ENCODE peak calls at places on chromosomes 6 and 20, in six cellular contexts. V is ovary, D is endodermal cell, H is GM23338, P is MM.1S, S is BJ. L is an unnamed sample. For H3K27me3, the result is how much of the 10 kb centered on the place peaks cover.

GRCh38 chr20:15100506-15101160 is 763.2 kb upstream of the FLRT3 start:
- DNase-seq in S (no peak), D (no peak), H (no peak), V (no peak), P (no peak), L (no peak)

GRCh38 chr6:45605971-45606370 is 228.2 kb upstream of the SUPT3H start:
- DNase-seq in V (no peak), P (no peak), H (no peak), S (no peak), D (no peak), L (no peak)

GRCh38 chr6:36226648-36227047 is 30.1 kb downstream of the BRPF3 start:
- DNase-seq in S (no peak), V (no peak), P (no peak), H (no peak), D (peak), L (no peak)

GRCh38 chr20:36817496-36817895 is 43.9 kb upstream of the DSN1 start:
- DNase-seq in H (no peak), P (no peak), V (no peak), D (no peak), S (no peak), L (no peak)

GRCh38 chr6:100099189-100100074 is 105.4 kb upstream of the MCHR2 start:
- DNase-seq in S (no peak), H (peak), V (no peak), P (peak), D (no peak), L (peak)

GRCh38 chr6:1335367-1336037 is 23.6 kb downstream of the FOXQ1 start:
- DNase-seq in S (peak), V (no peak), D (peak), H (no peak), P (no peak), L (peak)

GRCh38 chr20:17664025-17664638 is 17.9 kb downstream of the RRBP1 start:
- DNase-seq in H (no peak), S (no peak), P (no peak), V (no peak), D (no peak), L (no peak)

GRCh38 chr20:56781108-56781739 is 152.1 kb downstream of the TFAP2C start:
- DNase-seq in P (no peak), D (no peak), V (no peak), H (no peak), S (no peak), L (no peak)

GRCh38 chr20:24699321-24700165 is 230.1 kb downstream of the SYNDIG1 start:
- DNase-seq in V (no peak), H (no peak), P (no peak), D (peak), S (no peak), L (no peak)

GRCh38 chr6:44335631-44336030 is 6.8 kb upstream of the SPATS1 start:
- DNase-seq in H (no peak), P (peak), V (no peak), D (no peak), S (no peak), L (no peak)

GRCh38 chr6:38020593-38020992 is 201.1 kb downstream of the ZFAND3 start:
- DNase-seq in S (no peak), D (no peak), P (no peak), H (no peak), V (no peak), L (no peak)

GRCh38 chr20:47035191-47035590 is 140.5 kb downstream of the EYA2 start:
- DNase-seq in H (no peak), S (no peak), V (no peak), D (no peak), P (no peak), L (peak)

GRCh38 chr6:51929934-51930574 is 157.4 kb downstream of the PKHD1 start:
- DNase-seq in S (no peak), H (no peak), D (no peak), P (no peak), V (no peak), L (no peak)

GRCh38 chr20:57440678-57441509 is 49.7 kb downstream of the RBM38 start:
- DNase-seq in H (peak), P (no peak), V (peak), S (no peak), D (peak), L (peak)

GRCh38 chr20:38355161-38356012 is 9.1 kb downstream of the LBP start:
- DNase-seq in P (no peak), V (no peak), D (peak), H (peak), S (no peak), L (no peak)

GRCh38 chr6:42539135-42539534 is 24.7 kb upstream of the UBR2 start:
- DNase-seq in V (no peak), P (no peak), D (no peak), H (no peak), S (no peak), L (no peak)

GRCh38 chr6:133951881-133952814 is 876 bp upstream of the TBPL1 start:
- DNase-seq in S (peak), D (peak), P (peak), H (peak), V (peak), L (peak)

GRCh38 chr20:52622086-52622485 is 350.1 kb upstream of the TSHZ2 start:
- DNase-seq in H (no peak), P (no peak), D (no peak), V (no peak), S (no peak), L (no peak)

GRCh38 chr6:125989631-125990030 is 3.3 kb downstream of the TRMT11 start:
- DNase-seq in H (peak), D (no peak), V (no peak), S (no peak), P (no peak), L (no peak)

GRCh38 chr20:50918403-50918802 is 12.8 kb downstream of the ADNP start:
- DNase-seq in V (no peak), S (no peak), H (no peak), P (no peak), D (no peak), L (no peak)

GRCh38 chr6:107318100-107318736 is 141.1 kb downstream of the PDSS2 start:
- DNase-seq in S (no peak), H (peak), P (peak), V (peak), D (peak), L (peak)

GRCh38 chr20:55232647-55233046 is 757.3 kb downstream of the DOK5 start:
- DNase-seq in D (no peak), P (no peak), H (no peak), S (no peak), V (no peak), L (no peak)
- H3K27me3 ChIP-seq in D (under half), P (under half), H (under half), S (under half), V (under half), L (under half)

GRCh38 chr6:104940881-104941693 is 15.8 kb upstream of the LIN28B start:
- DNase-seq in H (peak), S (no peak), V (peak), P (no peak), D (peak), L (peak)

GRCh38 chr6:104941694-104942177 is 15.2 kb upstream of the LIN28B start:
- DNase-seq in H (peak), V (no peak), S (no peak), D (no peak), P (no peak), L (no peak)

GRCh38 chr6:104940238-104940880 is 16.5 kb upstream of the LIN28B start:
- DNase-seq in P (no peak), V (no peak), S (no peak), D (peak), H (peak), L (no peak)

GRCh38 chr6:104949206-104949605 is 7.7 kb upstream of the LIN28B start:
- DNase-seq in H (no peak), S (no peak), P (no peak), V (no peak), D (no peak), L (no peak)

DNA sequence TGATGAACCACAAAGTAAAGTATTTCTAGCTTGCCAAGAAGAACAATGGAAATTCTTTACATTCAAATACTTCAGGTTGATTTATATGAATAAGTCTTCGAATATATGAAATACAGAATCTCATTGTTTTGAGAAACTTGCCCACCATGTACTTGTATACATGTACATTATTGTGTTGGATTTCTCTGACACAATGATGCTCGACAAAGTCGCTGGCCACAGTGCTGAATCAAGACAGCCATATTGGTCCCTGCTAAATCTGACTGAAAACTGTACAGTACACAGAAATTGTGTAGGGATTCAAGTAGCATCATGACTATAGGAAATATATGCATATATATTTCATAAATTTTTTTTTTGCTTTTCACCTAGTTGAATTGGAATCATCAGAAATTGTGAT is 13.1 kb upstream of the LIN28B start:
- DNase-seq in P (peak), S (no peak), H (no peak), V (no peak), D (no peak), L (peak)
- H3K27me3 ChIP-seq in P (under half), S (under half), H (under half), V (under half), D (under half), L (under half)

DNA sequence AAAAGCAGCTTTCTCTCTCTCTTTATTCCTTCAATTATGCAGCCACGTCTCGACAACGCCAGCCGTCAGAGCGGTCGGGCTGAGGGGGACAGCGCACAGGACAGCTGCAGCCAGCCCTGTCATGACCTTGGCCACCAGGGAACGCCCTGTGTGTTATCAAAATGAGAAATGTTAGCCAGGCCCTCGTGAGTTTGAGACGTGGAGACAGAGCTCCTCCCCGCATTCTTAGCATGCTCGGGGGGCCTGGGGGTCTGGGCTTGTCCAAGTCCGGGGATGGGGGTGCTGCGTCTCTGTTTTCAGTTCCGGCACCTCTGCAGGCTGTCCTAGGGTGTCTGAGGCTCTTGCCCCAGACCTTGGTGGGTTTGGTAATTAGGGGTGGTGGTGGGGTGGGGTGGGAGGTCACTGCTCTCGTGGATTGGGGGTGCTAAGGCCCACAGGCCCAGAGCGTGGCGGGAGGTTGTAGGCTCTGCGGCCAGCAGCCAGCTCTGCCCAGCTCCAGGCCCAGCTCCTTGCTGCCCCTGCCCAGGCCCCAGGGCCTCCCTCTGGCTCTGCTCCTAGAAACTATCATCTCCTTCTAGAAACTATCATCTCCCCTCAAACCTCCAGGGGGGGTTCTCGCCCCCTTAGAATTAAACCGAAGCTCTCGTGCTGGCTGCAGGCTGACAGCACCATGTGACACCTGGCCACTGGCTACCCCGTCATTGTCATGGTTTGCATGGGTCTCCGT is 54.3 kb upstream of the GATA5 start:
- DNase-seq in H (no peak), V (no peak), D (no peak), P (no peak), S (no peak), L (peak)
- H3K27me3 ChIP-seq in H (under half), V (under half), D (under half), P (half or more), S (under half), L (under half)

DNA sequence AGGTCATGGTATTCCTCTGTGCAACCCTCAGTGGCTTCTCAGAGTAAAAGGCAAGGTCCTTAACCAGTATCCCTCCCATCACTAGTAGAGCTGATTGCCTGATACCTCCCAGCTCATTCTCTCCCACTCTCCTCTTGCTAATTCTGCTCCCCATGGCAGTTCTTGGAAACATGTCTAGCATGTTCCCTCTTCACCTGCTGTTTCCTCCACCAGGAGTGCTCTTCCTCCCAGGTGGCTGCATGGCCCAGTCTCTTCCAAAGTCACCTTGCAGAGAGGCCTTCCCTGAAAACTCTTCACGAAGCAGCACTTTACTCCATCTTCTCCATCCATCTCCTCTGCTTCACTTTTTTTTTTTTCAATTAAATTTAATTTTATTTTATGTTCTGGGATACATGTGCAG is 36.2 kb upstream of the OLIG3 start:
- DNase-seq in P (no peak), D (peak), S (no peak), V (no peak), H (peak), L (no peak)
- H3K27me3 ChIP-seq in P (under half), D (under half), S (under half), V (under half), H (under half), L (under half)